ENCODE peak calls at places on chromosomes 13 and 19, in eight cellular contexts. One of them, this sample, is unnamed.

GRCh38 chr19:10112895-10113591 is 1.6 kb downstream of the P2RY11 start:
- DNase-seq in spleen: peak
- DNase-seq in psoas muscle: peak
- DNase-seq in ascending aorta: no peak
- DNase-seq in cardiac muscle cell: peak
- DNase-seq in stomach: peak
- DNase-seq in H9: peak
- DNase-seq in endothelial cell: peak
- DNase-seq in this sample: peak

GRCh38 chr19:28475525-28475924 is 737.4 kb downstream of the UQCRFS1 start:
- DNase-seq in cardiac muscle cell: no peak
- DNase-seq in endothelial cell: no peak
- DNase-seq in spleen: peak
- DNase-seq in ascending aorta: no peak
- DNase-seq in stomach: no peak
- DNase-seq in psoas muscle: no peak
- DNase-seq in H9: no peak
- DNase-seq in this sample: no peak

GRCh38 chr19:57672466-57672865 is 3.7 kb downstream of the ZSCAN4 start:
- DNase-seq in cardiac muscle cell: no peak
- DNase-seq in endothelial cell: no peak
- DNase-seq in psoas muscle: no peak
- DNase-seq in H9: no peak
- DNase-seq in spleen: no peak
- DNase-seq in ascending aorta: no peak
- DNase-seq in stomach: no peak
- DNase-seq in this sample: no peak

GRCh38 chr19:51641648-51642047 is 5.0 kb downstream of the SIGLEC14 start:
- DNase-seq in spleen: no peak
- DNase-seq in ascending aorta: no peak
- DNase-seq in psoas muscle: no peak
- DNase-seq in H9: no peak
- DNase-seq in cardiac muscle cell: no peak
- DNase-seq in endothelial cell: no peak
- DNase-seq in stomach: no peak
- DNase-seq in this sample: no peak

GRCh38 chr13:47679391-47679790 is 321.7 kb downstream of the SUCLA2 start:
- DNase-seq in psoas muscle: no peak
- DNase-seq in spleen: no peak
- DNase-seq in endothelial cell: no peak
- DNase-seq in stomach: no peak
- DNase-seq in H9: no peak
- DNase-seq in cardiac muscle cell: no peak
- DNase-seq in ascending aorta: no peak
- DNase-seq in this sample: no peak

GRCh38 chr19:17762505-17763229 is 11.4 kb downstream of the FCHO1 start:
- DNase-seq in psoas muscle: no peak
- DNase-seq in stomach: no peak
- DNase-seq in spleen: no peak
- DNase-seq in endothelial cell: no peak
- DNase-seq in ascending aorta: no peak
- DNase-seq in H9: peak
- DNase-seq in cardiac muscle cell: peak
- DNase-seq in this sample: peak

GRCh38 chr19:29596885-29597525 is 9.1 kb upstream of the POP4 start:
- DNase-seq in H9: no peak
- DNase-seq in ascending aorta: peak
- DNase-seq in cardiac muscle cell: peak
- DNase-seq in psoas muscle: no peak
- DNase-seq in spleen: no peak
- DNase-seq in endothelial cell: peak
- DNase-seq in stomach: no peak
- DNase-seq in this sample: peak

GRCh38 chr19:13127811-13128575 is 9.9 kb downstream of the NACC1 start:
- DNase-seq in psoas muscle: no peak
- DNase-seq in endothelial cell: no peak
- DNase-seq in ascending aorta: no peak
- DNase-seq in H9: no peak
- DNase-seq in stomach: no peak
- DNase-seq in spleen: no peak
- DNase-seq in cardiac muscle cell: no peak
- DNase-seq in this sample: no peak

GRCh38 chr13:102677122-102677521 is 17.7 kb downstream of the METTL21C start:
- DNase-seq in endothelial cell: no peak
- DNase-seq in cardiac muscle cell: no peak
- DNase-seq in H9: no peak
- DNase-seq in spleen: no peak
- DNase-seq in psoas muscle: no peak
- DNase-seq in ascending aorta: no peak
- DNase-seq in stomach: no peak
- DNase-seq in this sample: no peak

GRCh38 chr19:35006342-35006998 is 6.3 kb downstream of the GRAMD1A start:
- DNase-seq in H9: no peak
- DNase-seq in stomach: peak
- DNase-seq in spleen: peak
- DNase-seq in psoas muscle: no peak
- DNase-seq in ascending aorta: no peak
- DNase-seq in endothelial cell: no peak
- DNase-seq in cardiac muscle cell: no peak
- DNase-seq in this sample: no peak

GRCh38 chr13:48497669-48498068 is 35.2 kb downstream of the RCBTB2 start:
- DNase-seq in H9: no peak
- DNase-seq in spleen: no peak
- DNase-seq in cardiac muscle cell: no peak
- DNase-seq in ascending aorta: no peak
- DNase-seq in stomach: no peak
- DNase-seq in psoas muscle: no peak
- DNase-seq in endothelial cell: no peak
- DNase-seq in this sample: no peak

GRCh38 chr19:13058951-13059660 is 43.6 kb downstream of the LYL1 start:
- DNase-seq in H9: no peak
- DNase-seq in cardiac muscle cell: no peak
- DNase-seq in endothelial cell: no peak
- DNase-seq in ascending aorta: no peak
- DNase-seq in psoas muscle: no peak
- DNase-seq in spleen: no peak
- DNase-seq in stomach: no peak
- DNase-seq in this sample: no peak

GRCh38 chr19:1453525-1454371 is 3.8 kb downstream of the APC2 start:
- DNase-seq in spleen: no peak
- DNase-seq in ascending aorta: no peak
- DNase-seq in stomach: no peak
- DNase-seq in endothelial cell: no peak
- DNase-seq in psoas muscle: no peak
- DNase-seq in cardiac muscle cell: peak
- DNase-seq in H9: peak
- DNase-seq in this sample: peak

GRCh38 chr19:45553464-45553863 is 31.1 kb downstream of the OPA3 start:
- DNase-seq in psoas muscle: no peak
- DNase-seq in H9: peak
- DNase-seq in ascending aorta: no peak
- DNase-seq in stomach: peak
- DNase-seq in endothelial cell: peak
- DNase-seq in cardiac muscle cell: peak
- DNase-seq in spleen: no peak
- DNase-seq in this sample: peak

GRCh38 chr19:45558399-45558878 is 26.2 kb downstream of the OPA3 start:
- DNase-seq in ascending aorta: no peak
- DNase-seq in endothelial cell: peak
- DNase-seq in psoas muscle: no peak
- DNase-seq in cardiac muscle cell: peak
- DNase-seq in spleen: peak
- DNase-seq in stomach: peak
- DNase-seq in H9: peak
- DNase-seq in this sample: peak

GRCh38 chr19:45556835-45557234 is 27.8 kb downstream of the OPA3 start:
- DNase-seq in H9: no peak
- DNase-seq in endothelial cell: no peak
- DNase-seq in spleen: no peak
- DNase-seq in stomach: no peak
- DNase-seq in psoas muscle: no peak
- DNase-seq in ascending aorta: no peak
- DNase-seq in cardiac muscle cell: no peak
- DNase-seq in this sample: no peak

GRCh38 chr19:45560038-45560437 is 24.6 kb downstream of the OPA3 start:
- DNase-seq in ascending aorta: no peak
- DNase-seq in H9: no peak
- DNase-seq in cardiac muscle cell: no peak
- DNase-seq in endothelial cell: no peak
- DNase-seq in psoas muscle: no peak
- DNase-seq in spleen: no peak
- DNase-seq in stomach: no peak
- DNase-seq in this sample: no peak

GRCh38 chr19:45554481-45554880 is 30.1 kb downstream of the OPA3 start:
- DNase-seq in spleen: no peak
- DNase-seq in cardiac muscle cell: no peak
- DNase-seq in ascending aorta: no peak
- DNase-seq in endothelial cell: no peak
- DNase-seq in psoas muscle: no peak
- DNase-seq in stomach: no peak
- DNase-seq in H9: no peak
- DNase-seq in this sample: no peak
- TF ChIP-seq CTCF in spleen: no peak
- TF ChIP-seq CTCF in cardiac muscle cell: no peak
- TF ChIP-seq CTCF in ascending aorta: no peak
- TF ChIP-seq CTCF in endothelial cell: no peak
- TF ChIP-seq CTCF in psoas muscle: no peak
- TF ChIP-seq CTCF in stomach: no peak
- TF ChIP-seq CTCF in H9: no peak
- TF ChIP-seq CTCF in this sample: no peak

GRCh38 chr19:41161903-41162302 is 31.1 kb upstream of the CYP2S1 start:
- DNase-seq in endothelial cell: no peak
- DNase-seq in stomach: no peak
- DNase-seq in psoas muscle: no peak
- DNase-seq in ascending aorta: no peak
- DNase-seq in spleen: no peak
- DNase-seq in H9: peak
- DNase-seq in cardiac muscle cell: no peak
- DNase-seq in this sample: no peak
- TF ChIP-seq CTCF in endothelial cell: no peak
- TF ChIP-seq CTCF in stomach: no peak
- TF ChIP-seq CTCF in psoas muscle: no peak
- TF ChIP-seq CTCF in ascending aorta: no peak
- TF ChIP-seq CTCF in spleen: no peak
- TF ChIP-seq CTCF in H9: peak
- TF ChIP-seq CTCF in cardiac muscle cell: peak
- TF ChIP-seq CTCF in this sample: no peak

DNA sequence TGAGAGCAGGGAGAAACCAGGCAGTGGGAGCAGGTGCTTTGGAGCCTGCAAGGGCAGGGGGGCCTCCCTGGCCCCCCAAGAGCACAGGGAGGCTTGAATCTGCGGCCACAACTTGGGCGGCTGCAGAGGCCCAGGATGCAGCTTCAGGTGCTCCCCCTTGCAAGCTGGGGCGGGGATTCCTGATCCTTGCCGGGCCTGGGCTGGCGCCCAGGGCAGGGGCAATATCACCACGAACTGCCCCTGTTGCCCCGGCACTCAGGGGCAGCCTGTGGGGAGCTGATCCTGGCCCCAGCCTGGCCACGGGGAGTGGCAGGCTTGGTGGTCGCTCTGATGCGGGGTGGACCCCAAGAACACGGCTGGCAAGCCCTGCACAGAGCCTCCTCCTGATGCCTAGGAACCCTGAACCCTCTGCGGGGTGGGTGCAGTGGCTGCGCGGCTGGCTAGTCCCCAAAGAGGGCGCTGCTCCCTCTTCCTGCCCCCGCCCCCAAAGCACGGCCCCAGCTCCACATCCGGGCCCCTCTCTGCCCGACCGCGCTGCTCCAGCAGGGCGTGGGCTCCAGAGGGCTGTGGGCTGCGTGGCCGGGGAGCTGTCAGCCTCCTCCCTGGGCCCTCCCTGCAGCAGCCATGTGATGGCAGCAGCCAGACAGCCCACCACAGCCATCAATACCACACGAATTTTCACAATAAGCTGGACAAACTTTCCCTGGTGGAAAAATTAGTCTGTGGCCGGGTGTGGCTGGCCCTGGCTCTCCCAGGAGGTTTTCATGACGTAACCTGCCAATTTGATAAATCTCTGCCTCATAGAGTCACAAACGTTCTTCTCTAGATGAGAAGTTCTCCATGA is 21.0 kb downstream of the TNFSF9 start:
- DNase-seq in cardiac muscle cell: peak
- DNase-seq in stomach: no peak
- DNase-seq in endothelial cell: no peak
- DNase-seq in psoas muscle: no peak
- DNase-seq in H9: peak
- DNase-seq in ascending aorta: no peak
- DNase-seq in spleen: peak
- DNase-seq in this sample: peak
- TF ChIP-seq CTCF in cardiac muscle cell: peak
- TF ChIP-seq CTCF in stomach: no peak
- TF ChIP-seq CTCF in endothelial cell: no peak
- TF ChIP-seq CTCF in psoas muscle: no peak
- TF ChIP-seq CTCF in H9: peak
- TF ChIP-seq CTCF in ascending aorta: no peak
- TF ChIP-seq CTCF in spleen: peak
- TF ChIP-seq CTCF in this sample: peak

GRCh38 chr19:49916839-49917733 is 11.9 kb upstream of the ATF5 start:
- DNase-seq in psoas muscle: no peak
- DNase-seq in spleen: no peak
- DNase-seq in H9: peak
- DNase-seq in ascending aorta: no peak
- DNase-seq in stomach: no peak
- DNase-seq in cardiac muscle cell: no peak
- DNase-seq in endothelial cell: no peak
- DNase-seq in this sample: no peak

GRCh38 chr19:49913720-49914119 is 15.3 kb upstream of the ATF5 start:
- DNase-seq in ascending aorta: no peak
- DNase-seq in spleen: no peak
- DNase-seq in psoas muscle: no peak
- DNase-seq in stomach: no peak
- DNase-seq in endothelial cell: no peak
- DNase-seq in H9: no peak
- DNase-seq in cardiac muscle cell: no peak
- DNase-seq in this sample: no peak

GRCh38 chr19:49912965-49913685 is 15.9 kb upstream of the ATF5 start:
- DNase-seq in endothelial cell: no peak
- DNase-seq in stomach: no peak
- DNase-seq in cardiac muscle cell: no peak
- DNase-seq in spleen: no peak
- DNase-seq in psoas muscle: no peak
- DNase-seq in H9: peak
- DNase-seq in ascending aorta: no peak
- DNase-seq in this sample: no peak

GRCh38 chr19:49918089-49918488 is 10.9 kb upstream of the ATF5 start:
- DNase-seq in stomach: no peak
- DNase-seq in ascending aorta: no peak
- DNase-seq in spleen: no peak
- DNase-seq in H9: no peak
- DNase-seq in cardiac muscle cell: no peak
- DNase-seq in endothelial cell: no peak
- DNase-seq in psoas muscle: no peak
- DNase-seq in this sample: no peak

DNA sequence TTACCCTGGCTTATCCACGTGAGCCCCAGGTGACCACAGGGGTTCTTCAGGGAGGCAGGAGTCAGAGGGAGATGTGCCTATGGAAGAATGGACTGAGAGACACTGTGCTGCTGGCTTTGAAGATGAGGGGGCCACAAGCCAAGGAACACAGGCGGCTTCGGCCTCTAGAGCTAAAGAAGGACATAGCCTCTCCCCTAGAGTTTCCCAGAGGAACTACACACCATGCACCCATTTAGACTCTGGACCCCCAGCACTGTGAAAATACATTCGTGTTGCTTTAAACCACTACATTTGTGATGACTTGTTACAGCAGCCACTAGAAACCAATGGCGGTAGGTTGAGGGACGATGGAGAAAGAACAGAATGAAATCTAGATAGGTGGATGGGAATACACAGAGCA is 13.7 kb upstream of the ATF5 start:
- DNase-seq in psoas muscle: no peak
- DNase-seq in stomach: no peak
- DNase-seq in cardiac muscle cell: no peak
- DNase-seq in spleen: no peak
- DNase-seq in H9: no peak
- DNase-seq in ascending aorta: no peak
- DNase-seq in endothelial cell: no peak
- DNase-seq in this sample: no peak
- TF ChIP-seq CTCF in psoas muscle: no peak
- TF ChIP-seq CTCF in stomach: no peak
- TF ChIP-seq CTCF in cardiac muscle cell: peak
- TF ChIP-seq CTCF in spleen: no peak
- TF ChIP-seq CTCF in H9: peak
- TF ChIP-seq CTCF in ascending aorta: no peak
- TF ChIP-seq CTCF in endothelial cell: peak
- TF ChIP-seq CTCF in this sample: no peak